ENCODE peak calls at places on chromosome 5, in four cellular contexts. P is H1, X is K562, Y is GM12878. T is an unnamed sample.

GRCh38 chr5:172356527-172356926 is 73.0 kb upstream of the UBTD2 start:
- DNase-seq in P (no peak), Y (no peak), X (no peak), T (no peak)

GRCh38 chr5:143141652-143142051 is 261.8 kb downstream of the NR3C1 start:
- DNase-seq in Y (no peak), X (no peak), P (no peak), T (no peak)

GRCh38 chr5:140324041-140324833 is 21.3 kb upstream of the PFDN1 start:
- DNase-seq in X (no peak), Y (no peak), P (no peak), T (peak; percentile 59)

GRCh38 chr5:40240111-40240510 is 439.6 kb upstream of the PTGER4 start:
- DNase-seq in Y (no peak), X (no peak), P (no peak), T (peak; percentile 43)

GRCh38 chr5:96143450-96143849 is 181.8 kb upstream of the ELL2 start:
- DNase-seq in Y (no peak), P (no peak), X (no peak), T (peak; percentile 81)

GRCh38 chr5:54229041-54229780 is 81.2 kb downstream of the ARL15 start:
- DNase-seq in X (peak; percentile 46), P (no peak), Y (no peak), T (peak; percentile 58)

GRCh38 chr5:17340363-17340762 is 122.9 kb downstream of the BASP1 start:
- DNase-seq in X (no peak), P (no peak), Y (no peak), T (peak; percentile 21)

GRCh38 chr5:88785396-88786216 is 97.4 kb downstream of the MEF2C start:
- DNase-seq in X (no peak), Y (peak; percentile 43), P (peak; percentile 5), T (peak; percentile 93)

GRCh38 chr5:100827481-100827889 is 75.6 kb downstream of the ST8SIA4 start:
- DNase-seq in Y (no peak), X (no peak), P (no peak), T (no peak)

GRCh38 chr5:57778528-57779175 is 296.0 kb upstream of the ACTBL2 start:
- DNase-seq in Y (no peak), X (no peak), P (no peak), T (peak; percentile 60)

GRCh38 chr5:62732677-62733121 is 154.1 kb downstream of the LRRC70 start:
- DNase-seq in X (no peak), P (no peak), Y (no peak), T (peak; percentile 1)

GRCh38 chr5:1110930-1111726 is 735 bp downstream of the SLC12A7 start:
- DNase-seq in Y (no peak), P (no peak), X (peak; percentile 42), T (no peak)

GRCh38 chr5:88298425-88298824 is 29.8 kb upstream of the TMEM161B start:
- DNase-seq in Y (no peak), P (no peak), X (no peak), T (peak; percentile 82)

GRCh38 chr5:103589416-103590175 is 27.0 kb upstream of the NUDT12 start:
- DNase-seq in Y (no peak), X (no peak), P (no peak), T (peak; percentile 40)

GRCh38 chr5:78779771-78780616 is 131.4 kb upstream of the LHFPL2 start:
- DNase-seq in P (no peak), X (peak; percentile 38), Y (no peak), T (peak; percentile 93)

GRCh38 chr5:175724314-175724713 is 66.4 kb downstream of the HRH2 start:
- DNase-seq in X (no peak), Y (no peak), P (no peak), T (no peak)

GRCh38 chr5:1658665-1659064 is 134.9 kb upstream of the LPCAT1 start:
- DNase-seq in Y (no peak), X (no peak), P (no peak), T (no peak)

GRCh38 chr5:139700711-139701693 is 52.9 kb downstream of the CXXC5 start:
- DNase-seq in P (no peak), X (no peak), Y (no peak), T (no peak)

GRCh38 chr5:173069661-173070060 is 13.5 kb downstream of the CREBRF start:
- DNase-seq in X (no peak), P (no peak), Y (no peak), T (no peak)

GRCh38 chr5:13478831-13479465 is 465.5 kb downstream of the DNAH5 start:
- DNase-seq in P (peak; percentile 17), Y (no peak), X (peak; percentile 12), T (peak; percentile 46)

GRCh38 chr5:90015584-90016018 is 394.0 kb downstream of the CETN3 start:
- DNase-seq in P (no peak), Y (peak; percentile 82), X (no peak), T (peak; percentile 11)

GRCh38 chr5:157947156-157947555 is 88.2 kb upstream of the CLINT1 start:
- DNase-seq in P (no peak), Y (no peak), X (no peak), T (no peak)

GRCh38 chr5:178235600-178235998 is 3.0 kb upstream of the PHYKPL start:
- DNase-seq in Y (no peak), X (no peak), P (no peak), T (no peak)

GRCh38 chr5:133225671-133226152 is 173.9 kb downstream of the HSPA4 start:
- DNase-seq in X (no peak), P (no peak), Y (no peak), T (peak; percentile 70)

GRCh38 chr5:135212361-135213033 is 178.5 kb upstream of the PITX1 start:
- DNase-seq in Y (no peak), X (no peak), P (no peak), T (no peak)
- TF ChIP-seq CHD1 in Y (no peak), X (no peak), P (no peak), T (no peak)

GRCh38 chr5:169827769-169828168 is 152.5 kb downstream of the INSYN2B start:
- DNase-seq in Y (no peak), P (no peak), X (no peak), T (peak; percentile 14)
- TF ChIP-seq CHD1 in Y (no peak), P (no peak), X (no peak), T (no peak)

GRCh38 chr5:73615947-73616346 is 10.0 kb upstream of the ARHGEF28 start:
- DNase-seq in Y (no peak), X (no peak), P (no peak), T (no peak)

GRCh38 chr5:73615085-73615484 is 10.9 kb upstream of the ARHGEF28 start:
- DNase-seq in P (no peak), Y (no peak), X (no peak), T (no peak)

GRCh38 chr5:73619606-73620334 is 6.2 kb upstream of the ARHGEF28 start:
- DNase-seq in P (no peak), X (no peak), Y (no peak), T (no peak)

GRCh38 chr5:73620335-73620687 is 5.7 kb upstream of the ARHGEF28 start:
- DNase-seq in Y (no peak), X (no peak), P (no peak), T (no peak)

GRCh38 chr5:73617510-73618279 is 8.3 kb upstream of the ARHGEF28 start:
- DNase-seq in X (no peak), P (no peak), Y (no peak), T (peak; percentile 67)
- TF ChIP-seq CHD1 in X (no peak), P (no peak), Y (no peak), T (no peak)

DNA sequence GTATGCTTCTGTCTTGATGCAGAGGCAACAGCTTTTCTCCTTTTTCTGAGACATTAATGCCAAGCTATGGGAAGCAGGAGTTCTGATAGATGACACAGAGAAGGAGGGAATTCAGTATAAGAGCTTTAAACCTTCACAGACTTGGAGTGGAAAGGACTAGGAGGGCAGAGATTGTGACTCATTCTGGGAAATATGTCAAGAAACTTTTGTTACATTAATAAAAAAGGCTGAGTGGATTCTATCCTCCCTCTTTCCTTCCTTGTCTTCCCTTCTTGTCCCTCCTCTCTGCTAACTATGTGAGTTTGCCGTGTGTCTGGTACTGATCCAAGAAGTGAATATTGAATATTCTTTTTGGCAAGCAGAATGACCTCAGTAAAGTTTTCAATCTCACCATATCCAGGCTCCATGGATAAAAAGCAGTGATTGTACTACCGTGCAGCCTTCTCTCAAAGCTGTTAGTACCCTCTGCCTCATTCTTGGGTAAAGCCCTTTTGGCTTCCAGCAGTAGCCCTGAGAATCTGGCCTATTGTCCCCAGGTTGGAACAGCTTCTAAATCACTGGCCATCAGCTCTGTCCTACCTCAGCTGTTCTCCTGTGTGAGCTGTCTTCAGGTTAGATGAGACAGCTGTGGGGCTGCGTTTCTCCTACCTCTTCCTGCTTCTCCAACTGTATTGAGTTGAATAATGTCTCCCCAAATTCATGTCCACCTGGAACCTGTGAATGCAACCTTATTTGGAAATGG is 73.9 kb downstream of the ATG10 start:
- DNase-seq in X (no peak), P (no peak), Y (no peak), T (peak; percentile 76)
- TF ChIP-seq CHD1 in X (no peak), P (no peak), Y (no peak), T (no peak)

GRCh38 chr5:12003680-12004079 is 99.4 kb upstream of the CTNND2 start:
- DNase-seq in P (peak; percentile 15), Y (no peak), X (no peak), T (no peak)
- TF ChIP-seq CHD1 in P (no peak), Y (no peak), X (no peak), T (no peak)

GRCh38 chr5:129113867-129114266 is 19.3 kb downstream of the ISOC1 start:
- DNase-seq in Y (no peak), P (no peak), X (no peak), T (no peak)
- TF ChIP-seq CHD1 in Y (no peak), P (no peak), X (no peak), T (no peak)

T was measured in IMR-90.